ENCODE peak calls at places on chromosomes 13 and 19, in four cellular contexts. H, Y, V and K are unnamed samples.

GRCh38 chr19:16035601-16036297 is 40.5 kb upstream of the TPM4 start:
- DNase-seq in H (no peak), Y (no peak), V (no peak), K (no peak)

GRCh38 chr13:98300956-98301641 is 124.0 kb upstream of the RNF113B start:
- DNase-seq in H (no peak), Y (no peak), V (no peak), K (no peak)

GRCh38 chr19:28905996-28906395 is 307.0 kb downstream of the UQCRFS1 start:
- DNase-seq in H (no peak), Y (no peak), V (no peak), K (no peak)

GRCh38 chr19:13986348-13986904 is 19.7 kb downstream of the RFX1 start:
- DNase-seq in H (peak), Y (peak), V (peak), K (peak)

GRCh38 chr19:49073514-49074378 is 1.2 kb upstream of the KCNA7 start:
- DNase-seq in H (no peak), Y (no peak), V (no peak), K (no peak)

GRCh38 chr13:59774511-59774911 is 389.2 kb downstream of the DIAPH3 start:
- DNase-seq in H (peak), Y (no peak), V (no peak), K (no peak)

GRCh38 chr19:55173717-55174409 is 6.2 kb downstream of the SYT5 start:
- DNase-seq in H (peak), Y (no peak), V (peak), K (no peak)

GRCh38 chr13:44380404-44381165 is 7.0 kb downstream of the SERP2 start:
- DNase-seq in H (no peak), Y (no peak), V (no peak), K (no peak)

GRCh38 chr19:29480507-29480906 is 45.3 kb upstream of the VSTM2B start:
- DNase-seq in H (no peak), Y (no peak), V (no peak), K (no peak)

GRCh38 chr19:2723747-2724146 is 2.6 kb upstream of the DIRAS1 start:
- DNase-seq in H (no peak), Y (no peak), V (no peak), K (no peak)

GRCh38 chr13:59494560-59494970 is 669.2 kb downstream of the DIAPH3 start:
- DNase-seq in H (no peak), Y (no peak), V (no peak), K (no peak)

GRCh38 chr13:36766295-36766694 is 52.7 kb upstream of the RFXAP start:
- DNase-seq in H (peak), Y (no peak), V (no peak), K (no peak)

GRCh38 chr13:26370495-26370990 is 116.6 kb downstream of the CDK8 start:
- DNase-seq in H (no peak), Y (no peak), V (no peak), K (no peak)

GRCh38 chr19:45630463-45630862 is 8.7 kb downstream of the EML2 start:
- DNase-seq in H (peak), Y (no peak), V (no peak), K (no peak)

GRCh38 chr19:42442833-42443232 is at the start of gene CXCL17:
- DNase-seq in H (no peak), Y (no peak), V (no peak), K (no peak)

GRCh38 chr19:2650515-2650914 is 52.0 kb downstream of the GNG7 start:
- DNase-seq in H (no peak), Y (no peak), V (no peak), K (no peak)

GRCh38 chr13:105047676-105048295 is 1487.7 kb downstream of the EFNB2 start:
- DNase-seq in H (no peak), Y (no peak), V (no peak), K (no peak)

GRCh38 chr13:79679334-79679733 is 198.4 kb downstream of the NDFIP2 start:
- DNase-seq in H (peak), Y (peak), V (peak), K (no peak)

GRCh38 chr13:103066079-103066880 is at the start of gene SLC10A2:
- DNase-seq in H (no peak), Y (no peak), V (peak), K (no peak)

GRCh38 chr19:9885077-9885552 is 50.0 kb downstream of the PIN1 start:
- DNase-seq in H (no peak), Y (no peak), V (no peak), K (no peak)

GRCh38 chr19:12611361-12611699 is 610 bp downstream of the ZNF791 start:
- DNase-seq in H (peak), Y (no peak), V (peak), K (no peak)

GRCh38 chr13:78609464-78610205 is 6.3 kb upstream of the POU4F1 start:
- DNase-seq in H (no peak), Y (no peak), V (no peak), K (no peak)

GRCh38 chr13:50267917-50268316 is 252.7 kb downstream of the KCNRG start:
- DNase-seq in H (no peak), Y (no peak), V (no peak), K (no peak)

GRCh38 chr13:59261928-59262488 is 901.7 kb downstream of the DIAPH3 start:
- DNase-seq in H (no peak), Y (no peak), V (peak), K (no peak)

GRCh38 chr19:17195106-17195505 is 20.1 kb upstream of the USE1 start:
- DNase-seq in H (no peak), Y (no peak), V (no peak), K (no peak)

GRCh38 chr13:113166266-113166665 is 7.8 kb downstream of the PROZ start:
- DNase-seq in H (no peak), Y (no peak), V (no peak), K (no peak)

GRCh38 chr13:113916330-113916815 is 52.5 kb upstream of the GAS6 start:
- DNase-seq in H (peak), Y (no peak), V (no peak), K (no peak)

GRCh38 chr19:51796195-51796679 is 1.3 kb downstream of the FPR3 start:
- DNase-seq in H (no peak), Y (no peak), V (no peak), K (no peak)

GRCh38 chr13:40384976-40385857 is 281.2 kb downstream of the FOXO1 start:
- DNase-seq in H (peak), Y (no peak), V (no peak), K (no peak)

GRCh38 chr13:101876951-101877350 is 424.5 kb downstream of the ITGBL1 start:
- DNase-seq in H (no peak), Y (no peak), V (no peak), K (no peak)

DNA sequence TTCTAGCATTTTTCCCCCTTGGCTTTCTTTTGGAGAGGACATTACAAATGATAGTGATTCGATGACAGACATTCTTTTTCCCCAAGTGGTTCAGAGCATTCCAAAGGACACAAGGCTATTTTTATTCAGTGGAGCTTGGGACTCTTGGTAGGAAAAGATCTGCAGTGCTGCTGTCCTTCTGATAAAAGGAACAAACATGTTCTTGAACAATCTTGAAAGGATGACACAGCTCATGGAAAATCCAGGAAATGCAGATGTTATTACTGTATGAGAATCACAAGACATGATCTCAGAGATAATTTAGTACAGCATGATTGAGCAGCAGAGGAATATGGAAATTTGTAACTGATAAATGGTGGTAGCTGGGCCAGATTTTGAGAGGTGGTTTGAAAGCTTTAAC is 96.2 kb upstream of the RFC3 start:
- DNase-seq in H (no peak), Y (no peak), V (no peak), K (no peak)
- H3K27ac ChIP-seq in H (no peak), Y (no peak), V (no peak), K (no peak)

GRCh38 chr13:29476046-29476445 is 119.4 kb downstream of the SLC7A1 start:
- DNase-seq in H (no peak), Y (no peak), V (no peak), K (no peak)
- H3K27ac ChIP-seq in H (no peak), Y (no peak), V (no peak), K (no peak)

GRCh38 chr13:73496711-73497110 is 437.9 kb downstream of the KLF5 start:
- DNase-seq in H (no peak), Y (no peak), V (no peak), K (no peak)
- H3K27ac ChIP-seq in H (no peak), Y (no peak), V (no peak), K (no peak)

GRCh38 chr13:75458696-75459422 is 23.1 kb downstream of the TBC1D4 start:
- DNase-seq in H (no peak), Y (no peak), V (peak), K (no peak)
- H3K27ac ChIP-seq in H (peak), Y (no peak), V (no peak), K (no peak)

GRCh38 chr19:47720669-47721068 is 7.4 kb downstream of the EHD2 start:
- DNase-seq in H (no peak), Y (no peak), V (no peak), K (no peak)
- H3K27ac ChIP-seq in H (peak), Y (no peak), V (no peak), K (no peak)

GRCh38 chr13:41561179-41561578 is 103.8 kb downstream of the RGCC start:
- DNase-seq in H (no peak), Y (no peak), V (no peak), K (no peak)
- H3K27ac ChIP-seq in H (no peak), Y (no peak), V (no peak), K (no peak)

GRCh38 chr19:23716792-23717191 is 29.8 kb upstream of the ZNF675 start:
- DNase-seq in H (no peak), Y (no peak), V (no peak), K (no peak)
- H3K27ac ChIP-seq in H (no peak), Y (no peak), V (no peak), K (no peak)

GRCh38 chr19:8397746-8398721 is 7.9 kb downstream of the RAB11B start:
- DNase-seq in H (no peak), Y (no peak), V (no peak), K (no peak)
- H3K27ac ChIP-seq in H (peak), Y (no peak), V (no peak), K (no peak)

GRCh38 chr19:38209152-38209551 is 14.9 kb downstream of the DPF1 start:
- DNase-seq in H (no peak), Y (no peak), V (no peak), K (no peak)

GRCh38 chr19:38208571-38208970 is 15.5 kb downstream of the DPF1 start:
- DNase-seq in H (no peak), Y (no peak), V (no peak), K (no peak)

GRCh38 chr19:38210458-38210987 is 13.5 kb downstream of the DPF1 start:
- DNase-seq in H (no peak), Y (no peak), V (no peak), K (no peak)

GRCh38 chr19:38211206-38211605 is 12.8 kb downstream of the DPF1 start:
- DNase-seq in H (no peak), Y (no peak), V (peak), K (no peak)

GRCh38 chr19:38209671-38210457 is 14.2 kb downstream of the DPF1 start:
- DNase-seq in H (no peak), Y (no peak), V (peak), K (no peak)
- H3K27ac ChIP-seq in H (peak), Y (no peak), V (no peak), K (no peak)